ENCODE peak calls at places on chromosomes 1 and 21, in nine cellular contexts. C is D341Med, K is fibroblast of villous mesenchyme, T is tibial nerve, Q is GM13976, M is NCI-H510A, V is HFF-Myc, A is AG04449, S is T follicular helper cell. Y is an unnamed sample.
A peak's percentile ranks its signal among the peaks of the same experiment; 100 is the strongest.

GRCh38 chr1:109386054-109386717 is 11.5 kb downstream of the SORT1 start:
- DNase-seq in Q (no peak), V (no peak), K (no peak), S (no peak), C (no peak), M (no peak), A (no peak), T (no peak), Y (no peak)

GRCh38 chr1:38178236-38178635 is 131.6 kb upstream of the POU3F1 start:
- DNase-seq in A (no peak), C (no peak), T (no peak), M (peak; percentile 61), K (no peak), S (no peak), V (no peak), Q (no peak), Y (no peak)

GRCh38 chr1:24195874-24196273 is 8.8 kb upstream of the IFNLR1 start:
- DNase-seq in S (no peak), T (no peak), Q (no peak), M (no peak), A (no peak), K (no peak), V (no peak), C (no peak), Y (no peak)

GRCh38 chr1:198056255-198056654 is 100.5 kb upstream of the NEK7 start:
- DNase-seq in V (no peak), Q (no peak), M (no peak), T (no peak), C (peak; percentile 48), K (no peak), S (no peak), A (no peak), Y (no peak)

GRCh38 chr1:70945676-70946075 is 101.9 kb downstream of the PTGER3 start:
- DNase-seq in M (no peak), A (no peak), C (no peak), Q (no peak), V (no peak), T (no peak), S (no peak), K (no peak), Y (no peak)

GRCh38 chr1:196660912-196661311 is 9.1 kb downstream of the CFH start:
- DNase-seq in C (peak; percentile 57), A (no peak), T (peak; percentile 34), V (no peak), K (peak; percentile 43), S (no peak), Q (peak; percentile 29), M (peak; percentile 2), Y (peak; percentile 15)

GRCh38 chr1:37817481-37817880 is 9.5 kb upstream of the YRDC start:
- DNase-seq in C (no peak), V (no peak), M (peak; percentile 50), S (no peak), A (no peak), Q (no peak), K (peak; percentile 29), T (no peak), Y (no peak)

GRCh38 chr1:151710187-151710586 is 6.4 kb downstream of the CELF3 start:
- DNase-seq in Q (no peak), S (peak; percentile 7), V (no peak), K (no peak), C (no peak), M (no peak), A (no peak), T (no peak), Y (no peak)

GRCh38 chr1:157154940-157155514 is 16.8 kb upstream of the ETV3 start:
- DNase-seq in A (no peak), S (no peak), T (peak; percentile 47), V (no peak), C (no peak), K (peak; percentile 62), Q (no peak), M (no peak), Y (no peak)

GRCh38 chr1:151047925-151048644 is 534 bp downstream of the C1orf56 start:
- DNase-seq in A (no peak), V (peak; percentile 41), Q (peak; percentile 79), T (peak; percentile 64), S (peak; percentile 31), K (peak; percentile 58), M (peak; percentile 58), C (peak; percentile 60), Y (peak; percentile 32)

GRCh38 chr1:25658791-25659431 is 42.3 kb downstream of the MAN1C1 start:
- DNase-seq in Q (no peak), A (no peak), S (no peak), V (no peak), K (no peak), M (no peak), C (no peak), T (no peak), Y (no peak)

GRCh38 chr1:208008534-208008933 is 97.6 kb upstream of the CD34 start:
- DNase-seq in V (no peak), A (no peak), Q (no peak), S (no peak), K (no peak), C (no peak), M (no peak), T (peak; percentile 25), Y (no peak)

GRCh38 chr1:68313736-68314594 is 81.6 kb upstream of the WLS start:
- DNase-seq in M (peak; percentile 61), Q (no peak), K (no peak), A (no peak), S (no peak), C (no peak), T (no peak), V (no peak), Y (no peak)

GRCh38 chr1:24186993-24187790 is at the start of gene IFNLR1:
- DNase-seq in K (no peak), Q (peak; percentile 96), M (peak; percentile 80), V (no peak), C (peak; percentile 86), T (no peak), A (no peak), S (peak; percentile 51), Y (no peak)

GRCh38 chr1:21891081-21891480 is 46.0 kb downstream of the HSPG2 start:
- DNase-seq in A (no peak), K (no peak), T (no peak), M (no peak), C (no peak), V (no peak), Q (no peak), S (no peak), Y (no peak)

GRCh38 chr1:240294566-240294965 is 202.9 kb downstream of the FMN2 start:
- DNase-seq in S (no peak), M (no peak), K (no peak), T (no peak), Q (no peak), A (no peak), V (no peak), C (no peak), Y (no peak)

GRCh38 chr1:226628624-226629155 is 80.1 kb downstream of the STUM start:
- DNase-seq in M (no peak), C (no peak), K (no peak), V (no peak), Q (no peak), S (no peak), A (no peak), T (no peak), Y (no peak)

GRCh38 chr1:113073457-113073950 is 506 bp downstream of the LRIG2 start:
- DNase-seq in K (peak; percentile 74), S (no peak), Q (no peak), M (no peak), V (peak; percentile 3), C (no peak), T (no peak), A (no peak), Y (no peak)

GRCh38 chr1:159008744-159009188 is 941 bp upstream of the IFI16 start:
- DNase-seq in K (peak; percentile 56), C (no peak), M (no peak), A (no peak), V (no peak), Q (peak; percentile 37), S (peak; percentile 40), T (no peak), Y (no peak)

GRCh38 chr1:236800623-236801022 is 5.5 kb downstream of the MTR start:
- DNase-seq in C (no peak), V (no peak), M (no peak), S (no peak), K (no peak), A (no peak), T (no peak), Q (no peak), Y (no peak)

GRCh38 chr1:61432616-61433388 is 292.1 kb downstream of the TM2D1 start:
- DNase-seq in C (no peak), T (no peak), S (no peak), A (no peak), Q (no peak), K (no peak), V (no peak), M (no peak), Y (no peak)

GRCh38 chr1:25832336-25833037 is 12.7 kb downstream of the MTFR1L start:
- DNase-seq in S (no peak), A (no peak), K (no peak), Q (no peak), C (no peak), T (no peak), M (no peak), V (no peak), Y (no peak)

GRCh38 chr1:50783286-50783685 is 176.8 kb downstream of the FAF1 start:
- DNase-seq in V (no peak), C (no peak), K (peak; percentile 56), T (no peak), M (no peak), Q (no peak), S (no peak), A (no peak), Y (no peak)

GRCh38 chr1:221497051-221497450 is 244.8 kb downstream of the DUSP10 start:
- DNase-seq in C (no peak), T (no peak), V (no peak), M (no peak), S (no peak), K (no peak), Q (no peak), A (no peak), Y (no peak)

GRCh38 chr21:45747802-45748445 is 104.4 kb downstream of the PCBP3 start:
- DNase-seq in K (no peak), A (no peak), V (no peak), C (peak; percentile 84), M (peak; percentile 28), S (no peak), Q (no peak), T (no peak), Y (no peak)

GRCh38 chr1:235513495-235514366 is 9.5 kb upstream of the B3GALNT2 start:
- DNase-seq in C (peak; percentile 62), V (peak; percentile 67), M (no peak), K (peak; percentile 83), S (no peak), T (peak; percentile 91), Q (peak; percentile 44), A (no peak), Y (no peak)

GRCh38 chr1:209869242-209870149 is 41.7 kb downstream of the UTP25 start:
- DNase-seq in M (no peak), Q (no peak), C (no peak), V (no peak), S (no peak), T (no peak), K (no peak), A (no peak), Y (no peak)

GRCh38 chr1:173005196-173005864 is 45.4 kb downstream of the TNFSF18 start:
- DNase-seq in T (no peak), S (no peak), K (no peak), M (no peak), A (no peak), Q (no peak), C (no peak), V (no peak), Y (no peak)

GRCh38 chr1:13762642-13763041 is 62.7 kb downstream of the PRDM2 start:
- DNase-seq in A (no peak), K (no peak), C (no peak), T (no peak), V (no peak), Q (no peak), M (peak; percentile 18), S (no peak), Y (no peak)

GRCh38 chr1:199007423-199007822 is 368.6 kb downstream of the PTPRC start:
- DNase-seq in Q (no peak), T (no peak), S (no peak), K (no peak), A (no peak), C (no peak), V (no peak), M (no peak), Y (no peak)

GRCh38 chr1:187038789-187039188 is 210.0 kb downstream of the PLA2G4A start:
- DNase-seq in Q (no peak), T (no peak), M (no peak), A (no peak), V (no peak), K (peak; percentile 4), C (no peak), S (no peak), Y (no peak)